ENCODE peak calls at places on chromosomes 13 and 19, in six cellular contexts. B, M, U, H, A and J are unnamed samples.

GRCh38 chr13:46648166-46648607 is 95.2 kb downstream of the LRCH1 start:
- DNase-seq in B (no peak), M (no peak), U (no peak), H (peak), A (peak), J (no peak)

GRCh38 chr13:39910833-39911232 is 255.4 kb downstream of the COG6 start:
- DNase-seq in B (no peak), M (no peak), U (no peak), H (no peak), A (no peak), J (no peak)

GRCh38 chr19:3150739-3151329 is 15.0 kb downstream of the GNA15 start:
- DNase-seq in B (no peak), M (no peak), U (no peak), H (no peak), A (no peak), J (no peak)

GRCh38 chr19:18503971-18504885 is 17.6 kb downstream of the ELL start:
- DNase-seq in B (no peak), M (no peak), U (no peak), H (peak), A (no peak), J (peak)

GRCh38 chr19:19385900-19386339 is 19.6 kb upstream of the GATAD2A start:
- DNase-seq in B (no peak), M (no peak), U (no peak), H (no peak), A (no peak), J (no peak)

GRCh38 chr19:883661-884211 is 9.3 kb downstream of the MED16 start:
- DNase-seq in B (no peak), M (no peak), U (no peak), H (no peak), A (peak), J (peak)

GRCh38 chr13:106322628-106323027 is 212.8 kb downstream of the EFNB2 start:
- DNase-seq in B (no peak), M (no peak), U (no peak), H (no peak), A (no peak), J (no peak)

GRCh38 chr13:82688400-82688999 is 1193.8 kb downstream of the SLITRK1 start:
- DNase-seq in B (no peak), M (no peak), U (no peak), H (no peak), A (no peak), J (no peak)

GRCh38 chr13:73765651-73766384 is 368.4 kb downstream of the KLF12 start:
- DNase-seq in B (no peak), M (no peak), U (peak), H (peak), A (no peak), J (no peak)

DNA sequence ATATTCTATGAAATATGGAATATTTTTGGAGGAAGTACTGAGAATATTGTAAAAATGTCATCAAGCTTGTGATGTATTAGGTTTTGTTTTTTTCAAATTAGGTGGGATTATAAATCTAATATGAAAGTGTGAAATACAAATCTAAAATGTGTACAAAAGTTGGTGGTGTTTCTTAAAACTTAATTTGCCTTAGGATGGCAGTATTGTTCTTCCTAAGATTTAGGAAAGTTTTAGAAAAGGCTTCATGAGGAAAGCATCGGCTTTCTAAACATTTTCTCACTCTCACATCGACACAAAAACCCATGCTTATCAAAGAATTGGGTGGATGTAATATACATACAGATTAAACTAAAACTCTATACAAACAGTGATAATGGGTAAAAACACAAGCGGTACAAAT is 972.0 kb upstream of the PCDH20 start:
- DNase-seq in B (no peak), M (no peak), U (peak), H (no peak), A (peak), J (peak)
- TF ChIP-seq JUND in B (no peak), M (no peak), U (no peak), H (no peak), A (no peak), J (no peak)

DNA sequence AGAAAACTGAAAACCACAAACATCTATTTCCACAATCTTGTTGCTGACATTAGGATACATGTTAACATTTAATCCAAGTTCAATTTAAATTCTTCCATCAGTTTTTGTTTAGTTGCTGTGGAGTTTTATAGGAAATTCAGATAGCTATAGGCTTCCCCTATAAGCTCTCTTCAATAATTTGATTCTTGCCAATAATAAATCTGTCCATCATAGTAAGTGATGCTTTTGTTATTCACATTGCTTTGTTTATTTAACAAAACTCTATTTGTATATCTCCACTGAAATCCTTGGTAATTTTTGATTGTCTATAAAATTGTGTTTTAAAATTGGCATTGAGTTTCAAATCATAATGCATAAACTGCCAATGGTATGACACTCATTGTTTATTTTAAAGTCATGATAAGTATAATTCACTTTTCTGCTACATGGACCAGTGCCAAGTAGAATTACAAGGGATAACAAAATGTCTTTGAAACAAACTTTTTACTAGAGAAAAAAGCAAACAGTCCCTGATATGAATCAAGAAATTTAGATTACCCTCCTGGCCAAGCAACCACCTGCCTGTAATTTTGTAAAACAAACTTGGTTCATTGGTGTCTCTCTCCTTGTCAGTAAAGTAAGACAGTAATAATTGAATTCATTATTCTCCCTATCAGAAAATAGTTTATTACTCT is 577.3 kb upstream of the GPC6 start:
- DNase-seq in B (no peak), M (no peak), U (no peak), H (no peak), A (no peak), J (no peak)
- TF ChIP-seq JUND in B (no peak), M (no peak), U (no peak), H (no peak), A (no peak), J (no peak)

DNA sequence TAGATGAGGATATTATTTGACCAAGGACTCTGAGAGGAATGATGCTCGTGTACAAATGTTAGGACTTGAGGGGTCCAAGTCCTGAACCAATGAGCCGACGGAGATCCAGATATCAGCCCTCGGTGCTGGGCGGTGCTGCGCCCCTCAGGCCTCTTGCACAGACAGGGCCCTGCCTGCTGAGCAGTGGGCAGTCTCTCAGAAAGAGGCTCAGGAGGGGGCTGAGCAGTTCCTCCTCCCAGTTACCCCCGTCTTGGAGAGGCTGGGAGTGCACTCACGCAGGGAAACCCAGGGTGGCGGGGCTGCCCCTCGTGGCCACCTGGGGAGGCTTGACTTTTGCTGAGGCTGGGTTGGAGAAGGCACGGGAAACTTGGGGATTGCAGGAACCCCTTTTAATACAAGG is 18.4 kb downstream of the TEX29 start:
- DNase-seq in B (no peak), M (no peak), U (no peak), H (no peak), A (no peak), J (no peak)
- TF ChIP-seq JUND in B (no peak), M (no peak), U (no peak), H (no peak), A (no peak), J (no peak)

GRCh38 chr13:18952225-18953016 is 229.2 kb downstream of the TUBA3C start:
- DNase-seq in B (no peak), M (no peak), U (no peak), H (no peak), A (no peak), J (no peak)

GRCh38 chr13:18954254-18954653 is 227.4 kb downstream of the TUBA3C start:
- DNase-seq in B (no peak), M (no peak), U (no peak), H (no peak), A (no peak), J (no peak)

GRCh38 chr13:18951412-18951811 is 230.2 kb downstream of the TUBA3C start:
- DNase-seq in B (no peak), M (no peak), U (no peak), H (no peak), A (no peak), J (no peak)

GRCh38 chr13:18956473-18957078 is 225.0 kb downstream of the TUBA3C start:
- DNase-seq in B (no peak), M (no peak), U (no peak), H (no peak), A (no peak), J (no peak)

DNA sequence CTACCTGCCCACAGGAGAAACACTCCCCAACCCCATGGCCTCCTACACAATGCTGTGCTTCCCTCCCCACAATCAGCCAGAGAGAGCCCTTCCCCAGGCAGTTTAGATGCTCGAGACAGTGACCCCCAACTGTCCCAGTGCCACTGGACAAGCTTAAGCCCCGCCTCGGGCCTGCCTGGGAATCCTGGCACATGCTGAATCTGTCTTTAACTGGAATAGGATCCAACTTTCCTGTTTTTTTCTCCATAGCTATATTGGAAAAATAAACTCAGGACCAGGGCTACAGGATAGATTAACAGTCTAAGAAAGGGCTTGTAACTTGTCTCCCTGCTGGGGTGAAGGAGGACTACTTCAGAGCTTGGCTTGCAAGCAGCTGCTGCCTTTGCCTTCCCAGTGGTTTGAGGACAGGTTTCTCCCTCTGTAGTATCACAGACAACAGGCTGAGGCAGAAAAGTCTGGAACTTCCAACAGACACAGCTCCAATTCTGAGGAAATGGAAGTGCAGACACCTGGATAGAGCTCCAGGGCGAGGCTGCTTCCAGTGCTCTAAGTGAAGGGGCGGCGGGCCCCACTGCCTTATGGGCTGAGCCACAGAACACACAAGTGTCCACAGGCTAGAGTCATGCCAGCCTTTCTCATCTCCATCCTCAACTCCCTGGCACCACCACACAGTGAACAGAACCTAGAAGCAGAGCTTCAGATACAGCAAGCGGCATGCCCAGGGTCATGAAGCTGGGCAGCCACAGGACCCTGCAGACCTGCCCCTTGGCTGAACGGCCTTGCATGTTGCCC is 228.3 kb downstream of the TUBA3C start:
- DNase-seq in B (no peak), M (no peak), U (no peak), H (no peak), A (no peak), J (no peak)
- TF ChIP-seq JUND in B (no peak), M (no peak), U (no peak), H (no peak), A (no peak), J (no peak)

GRCh38 chr13:65378484-65378883 is 1851.7 kb downstream of the PCDH9 start:
- DNase-seq in B (no peak), M (no peak), U (no peak), H (no peak), A (no peak), J (no peak)

DNA sequence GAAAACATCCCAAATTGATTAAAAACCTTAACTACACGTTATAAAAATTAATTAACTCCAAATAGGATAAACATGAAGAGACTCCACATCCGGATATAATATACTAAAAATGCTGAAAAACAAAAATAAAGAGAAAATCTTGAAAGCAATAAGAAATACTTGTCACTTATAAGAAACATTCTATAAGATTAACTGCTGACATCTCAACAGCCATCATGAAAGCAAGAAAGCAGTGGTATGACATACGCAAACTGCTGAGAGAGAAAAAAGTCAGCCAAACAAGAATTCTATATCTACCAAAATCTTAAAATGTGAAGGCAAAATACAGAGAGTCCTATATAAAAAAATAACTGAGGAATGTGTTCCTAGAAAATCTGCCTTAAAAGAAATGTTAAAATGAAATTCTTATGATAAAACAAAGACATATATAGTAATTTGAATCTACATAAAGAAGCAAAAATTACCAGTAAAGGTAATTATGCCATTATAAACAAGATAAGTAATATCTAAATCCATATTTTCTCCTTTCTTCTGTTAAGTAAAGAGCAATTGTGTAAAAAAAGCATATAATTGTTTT is 1851.1 kb downstream of the PCDH9 start:
- DNase-seq in B (no peak), M (no peak), U (no peak), H (no peak), A (peak), J (no peak)
- TF ChIP-seq JUND in B (no peak), M (no peak), U (no peak), H (no peak), A (no peak), J (no peak)

GRCh38 chr13:38308736-38309135 is 40.9 kb upstream of the UFM1 start:
- DNase-seq in B (no peak), M (no peak), U (no peak), H (no peak), A (no peak), J (no peak)
- TF ChIP-seq JUND in B (no peak), M (no peak), U (no peak), H (no peak), A (no peak), J (no peak)